ENCODE peak calls at places on chromosome 5, in eight cellular contexts. F is MM.1S; L is OCI-LY7; T is heart left ventricle; B is left ventricle myocardium inferior; M is tibial nerve; D is BJ; O is CD8-positive, alpha-beta T cell. X is an unnamed sample. For H3K36me3, the result is how much of the 10 kb centered on the place peaks cover.

GRCh38 chr5:45454114-45454513 is 242.1 kb downstream of the HCN1 start:
- DNase-seq in M (no peak), O (no peak), F (no peak), B (no peak), L (no peak), T (peak), D (no peak), X (no peak)

GRCh38 chr5:37428044-37428443 is 48.9 kb downstream of the WDR70 start:
- DNase-seq in B (no peak), F (no peak), D (no peak), M (no peak), T (no peak), L (no peak), O (no peak), X (no peak)

GRCh38 chr5:136364307-136364706 is 1.0 kb downstream of the TRPC7 start:
- DNase-seq in B (no peak), O (no peak), F (peak), L (peak), T (no peak), D (no peak), M (no peak), X (no peak)

GRCh38 chr5:141850183-141850768 is 27.9 kb downstream of the PCDH1 start:
- DNase-seq in M (no peak), T (peak), B (peak), F (no peak), O (peak), D (no peak), L (no peak), X (no peak)

GRCh38 chr5:90528704-90529233 is 615 bp downstream of the LYSMD3 start:
- DNase-seq in F (peak), O (peak), M (no peak), L (peak), T (no peak), D (no peak), B (no peak), X (peak)

GRCh38 chr5:9156282-9156681 is 389.6 kb downstream of the SEMA5A start:
- DNase-seq in B (no peak), D (no peak), M (no peak), O (no peak), F (no peak), L (peak), T (no peak), X (peak)

GRCh38 chr5:140423609-140424008 is 22.0 kb downstream of the ANKHD1 start:
- DNase-seq in F (no peak), M (no peak), B (no peak), T (no peak), L (no peak), O (no peak), D (no peak), X (no peak)

GRCh38 chr5:73822989-73823339 is 197.0 kb downstream of the ARHGEF28 start:
- DNase-seq in L (no peak), B (no peak), D (no peak), F (no peak), O (no peak), M (no peak), T (no peak), X (no peak)

GRCh38 chr5:142507528-142507927 is 178.4 kb downstream of the FGF1 start:
- DNase-seq in T (no peak), D (no peak), M (no peak), L (no peak), O (no peak), B (no peak), F (no peak), X (no peak)

GRCh38 chr5:149771216-149771973 is 41.3 kb downstream of the PPARGC1B start:
- DNase-seq in F (no peak), M (no peak), L (no peak), B (peak), O (no peak), D (no peak), T (no peak), X (no peak)

GRCh38 chr5:170302729-170303501 is 5.3 kb upstream of the LCP2 start:
- DNase-seq in M (no peak), B (peak), L (peak), D (no peak), O (peak), T (peak), F (peak), X (peak)

GRCh38 chr5:8458038-8458383 is 589.1 kb downstream of the MTRR start:
- DNase-seq in T (no peak), B (no peak), M (no peak), F (no peak), O (no peak), L (no peak), D (no peak), X (no peak)

GRCh38 chr5:34655354-34655991 is 655 bp upstream of the RAI14 start:
- DNase-seq in D (peak), L (no peak), M (peak), F (peak), T (peak), O (no peak), B (no peak), X (peak)

GRCh38 chr5:88536146-88536545 is 267.5 kb upstream of the TMEM161B start:
- DNase-seq in D (no peak), M (no peak), T (no peak), O (no peak), B (no peak), F (no peak), L (no peak), X (no peak)

GRCh38 chr5:43601454-43602260 is 1.3 kb upstream of the NNT start:
- DNase-seq in F (peak), L (peak), D (no peak), B (no peak), M (no peak), O (no peak), T (no peak), X (peak)

GRCh38 chr5:138054863-138055558 is 22.1 kb upstream of the FAM13B start:
- DNase-seq in T (no peak), O (no peak), F (no peak), D (no peak), M (no peak), L (no peak), B (no peak), X (no peak)

GRCh38 chr5:172910828-172911627 is 48.2 kb upstream of the RPL26L1 start:
- DNase-seq in L (peak), T (peak), F (no peak), B (peak), M (peak), D (no peak), O (no peak), X (peak)

GRCh38 chr5:93890657-93891056 is 149.3 kb upstream of the POU5F2 start:
- DNase-seq in B (no peak), T (no peak), O (no peak), F (no peak), L (no peak), M (no peak), D (no peak), X (no peak)

GRCh38 chr5:90386099-90386710 is 23.4 kb downstream of the CETN3 start:
- DNase-seq in O (no peak), L (peak), M (no peak), F (peak), B (no peak), D (peak), T (no peak), X (no peak)

GRCh38 chr5:87551807-87552377 is 139.2 kb upstream of the CCNH start:
- DNase-seq in B (no peak), M (no peak), D (no peak), L (no peak), T (no peak), O (no peak), F (no peak), X (no peak)

GRCh38 chr5:62790348-62790747 is 211.7 kb downstream of the LRRC70 start:
- DNase-seq in M (no peak), T (no peak), D (no peak), B (no peak), L (no peak), F (no peak), O (no peak), X (no peak)

GRCh38 chr5:177195307-177195952 is 61.9 kb downstream of the NSD1 start:
- DNase-seq in B (no peak), T (no peak), O (no peak), L (no peak), F (no peak), D (no peak), M (no peak), X (no peak)

GRCh38 chr5:170473642-170474041 is 30.2 kb upstream of the KCNIP1 start:
- DNase-seq in F (no peak), M (no peak), O (no peak), L (no peak), D (no peak), T (no peak), B (no peak), X (no peak)

GRCh38 chr5:9447691-9448090 is 98.2 kb downstream of the SEMA5A start:
- DNase-seq in B (no peak), T (no peak), F (no peak), L (no peak), M (no peak), D (no peak), O (no peak), X (peak)

GRCh38 chr5:61599370-61600140 is 267.5 kb downstream of the ZSWIM6 start:
- DNase-seq in M (no peak), B (no peak), D (peak), T (no peak), F (no peak), O (no peak), L (no peak), X (no peak)

GRCh38 chr5:159990506-159990905 is 18.4 kb upstream of the TTC1 start:
- DNase-seq in B (no peak), O (no peak), T (no peak), F (no peak), D (no peak), M (no peak), L (no peak), X (no peak)

GRCh38 chr5:140734354-140734753 is 34.1 kb downstream of the ZMAT2 start:
- DNase-seq in O (no peak), F (no peak), L (no peak), B (no peak), T (no peak), M (no peak), D (no peak), X (no peak)

GRCh38 chr5:149930754-149931574 is 13.6 kb downstream of the PDE6A start:
- DNase-seq in L (no peak), O (no peak), M (no peak), T (no peak), F (no peak), D (no peak), B (no peak), X (no peak)

GRCh38 chr5:175861337-175862130 is 9.8 kb upstream of the CPLX2 start:
- DNase-seq in T (no peak), B (no peak), M (no peak), L (no peak), F (no peak), D (no peak), O (no peak), X (no peak)

GRCh38 chr5:14143843-14144585 is 872 bp downstream of the TRIO start:
- DNase-seq in F (peak), O (no peak), B (peak), M (no peak), L (peak), T (peak), D (no peak), X (peak)

GRCh38 chr5:157511656-157512644 is 51.9 kb downstream of the NIPAL4 start:
- DNase-seq in B (peak), M (peak), F (no peak), L (no peak), T (peak), D (peak), O (no peak), X (no peak)

GRCh38 chr5:150645070-150645700 is 4.7 kb downstream of the SYNPO start:
- DNase-seq in M (peak), T (peak), O (no peak), L (no peak), B (peak), D (peak), F (no peak), X (no peak)

GRCh38 chr5:82169892-82170291 is 108.3 kb downstream of the RPS23 start:
- DNase-seq in B (no peak), T (no peak), O (no peak), M (no peak), L (no peak), D (no peak), F (no peak), X (no peak)

GRCh38 chr5:82176115-82176514 is 102.0 kb downstream of the RPS23 start:
- DNase-seq in L (no peak), M (no peak), T (no peak), F (no peak), D (no peak), B (no peak), O (no peak), X (no peak)

GRCh38 chr5:82178378-82178777 is 99.8 kb downstream of the RPS23 start:
- DNase-seq in T (no peak), M (no peak), L (no peak), O (no peak), D (no peak), B (no peak), F (no peak), X (no peak)

GRCh38 chr5:82174919-82175219 is 103.3 kb downstream of the RPS23 start:
- DNase-seq in L (no peak), D (no peak), B (no peak), O (no peak), M (no peak), F (no peak), T (no peak), X (no peak)

DNA sequence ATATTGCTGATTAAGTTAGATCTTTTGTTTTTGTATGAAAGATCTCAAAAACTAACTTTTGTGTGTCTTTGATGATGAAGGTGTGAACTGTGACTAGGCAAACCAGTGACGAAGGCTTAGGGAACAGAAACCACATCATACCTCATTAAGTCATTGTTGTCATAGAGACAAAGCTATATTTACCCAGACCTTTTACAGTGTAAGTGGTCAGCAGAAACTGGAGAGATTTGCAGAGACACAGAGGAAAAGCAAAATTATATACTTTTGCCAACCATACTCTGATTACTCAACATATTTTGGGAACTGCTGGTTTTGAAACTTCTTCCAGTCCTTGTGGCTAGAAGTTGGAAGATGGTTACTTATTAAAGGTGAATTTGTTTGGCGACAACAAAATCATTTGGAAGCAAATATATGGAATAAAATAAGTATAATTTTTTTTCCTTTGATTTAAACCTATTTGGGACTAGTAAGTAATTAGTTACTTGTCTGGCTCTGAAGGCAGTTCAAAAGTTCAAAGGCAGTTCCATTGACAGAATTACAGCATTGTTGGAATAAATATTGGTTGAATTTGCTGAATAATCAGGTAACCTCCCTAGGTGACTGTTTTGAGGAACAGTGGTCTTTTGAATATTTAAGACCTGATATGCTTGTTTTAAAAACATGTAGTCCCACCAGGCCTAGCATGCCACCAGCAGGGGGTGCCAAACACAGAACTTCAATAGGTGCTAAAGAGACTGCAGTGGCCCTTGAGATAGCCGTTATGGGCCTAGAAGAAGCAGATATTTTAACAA is 103.8 kb downstream of the RPS23 start:
- DNase-seq in T (peak), D (peak), L (peak), M (no peak), O (peak), F (peak), B (peak), X (peak)
- H3K4me3 ChIP-seq in T (no peak), D (no peak), L (peak), M (no peak), O (no peak), F (peak), B (no peak), X (peak)

GRCh38 chr5:133247881-133248642 is 196.2 kb downstream of the HSPA4 start:
- DNase-seq in B (no peak), M (no peak), T (no peak), O (no peak), L (no peak), D (no peak), F (no peak), X (no peak)
- TF ChIP-seq CTCF in B (peak), M (no peak), T (peak), O (no peak), L (no peak), D (peak), F (no peak), X (peak)

GRCh38 chr5:168549554-168549953 is 20.4 kb downstream of the FBLL1 start:
- DNase-seq in D (no peak), B (no peak), F (no peak), T (no peak), O (no peak), M (no peak), L (no peak), X (no peak)

GRCh38 chr5:168557389-168557788 is 21.8 kb downstream of the PANK3 start:
- DNase-seq in F (no peak), M (no peak), B (no peak), O (no peak), T (no peak), D (no peak), L (no peak), X (no peak)

GRCh38 chr5:168552146-168552545 is 23.0 kb downstream of the FBLL1 start:
- DNase-seq in T (peak), L (no peak), D (peak), B (no peak), M (no peak), O (no peak), F (no peak), X (no peak)

GRCh38 chr5:168553377-168554130 is 24.4 kb downstream of the FBLL1 start:
- DNase-seq in T (no peak), M (no peak), F (no peak), B (no peak), O (no peak), D (no peak), L (no peak), X (no peak)
- H3K36me3 ChIP-seq in T (under half), M (half or more), F (under half), B (under half), O (under half), D (under half), L (half or more), X (under half)

GRCh38 chr5:132495672-132496630 is 5.4 kb upstream of the IRF1 start:
- DNase-seq in T (peak), D (peak), F (peak), M (peak), L (peak), B (peak), O (peak), X (peak)
- H3K4me3 ChIP-seq in T (peak), D (peak), F (peak), M (peak), L (peak), B (peak), O (peak), X (peak)

GRCh38 chr5:4970171-4970570 is 170.0 kb upstream of the ADAMTS16 start:
- DNase-seq in D (no peak), T (no peak), L (no peak), O (no peak), M (no peak), B (no peak), F (no peak), X (no peak)
- TF ChIP-seq CTCF in D (no peak), T (no peak), L (no peak), O (no peak), M (no peak), B (no peak), F (no peak), X (no peak)

DNA sequence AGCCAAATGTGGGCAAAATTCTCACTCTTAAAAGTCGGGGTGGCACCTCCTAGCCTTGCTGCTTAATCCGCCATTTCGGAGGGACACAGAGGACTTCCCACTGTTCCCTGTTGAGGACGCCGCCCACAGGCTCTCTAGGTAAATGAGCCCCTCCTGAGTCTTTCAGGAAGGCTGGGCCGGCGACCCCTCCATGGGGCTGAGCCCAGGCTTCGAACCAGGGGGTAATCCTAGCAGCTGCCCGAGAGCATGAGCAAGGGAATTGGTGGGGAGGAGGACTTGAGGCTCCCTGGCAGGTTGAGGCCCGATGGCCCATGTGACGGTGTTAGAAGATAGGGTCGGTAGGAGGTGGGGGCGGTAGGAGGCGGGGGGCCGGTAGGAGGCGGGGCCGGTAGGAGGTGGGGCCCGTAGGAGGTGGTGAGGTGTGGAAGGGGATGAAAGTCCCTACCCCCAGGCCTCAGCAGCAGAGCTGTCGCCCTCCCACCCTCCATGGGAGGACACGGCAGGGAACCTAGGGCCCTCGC is 17.1 kb downstream of the SLC12A7 start:
- DNase-seq in F (no peak), O (no peak), M (no peak), D (no peak), B (no peak), L (no peak), T (no peak), X (no peak)
- H3K36me3 ChIP-seq in F (under half), O (under half), M (under half), D (under half), B (under half), L (under half), T (under half), X (under half)

GRCh38 chr5:58887721-58888409 is 305.0 kb downstream of the RAB3C start:
- DNase-seq in T (peak), O (no peak), L (no peak), F (no peak), M (peak), D (no peak), B (peak), X (no peak)

GRCh38 chr5:58893551-58893950 is 310.7 kb downstream of the RAB3C start:
- DNase-seq in T (no peak), D (no peak), M (no peak), B (no peak), O (no peak), L (no peak), F (no peak), X (no peak)

GRCh38 chr5:58890265-58890664 is 307.4 kb downstream of the RAB3C start:
- DNase-seq in L (no peak), D (no peak), F (no peak), T (no peak), M (no peak), B (peak), O (no peak), X (no peak)

GRCh38 chr5:58891971-58892343 is 309.1 kb downstream of the RAB3C start:
- DNase-seq in L (no peak), M (no peak), B (no peak), F (no peak), D (no peak), O (no peak), T (no peak), X (no peak)

DNA sequence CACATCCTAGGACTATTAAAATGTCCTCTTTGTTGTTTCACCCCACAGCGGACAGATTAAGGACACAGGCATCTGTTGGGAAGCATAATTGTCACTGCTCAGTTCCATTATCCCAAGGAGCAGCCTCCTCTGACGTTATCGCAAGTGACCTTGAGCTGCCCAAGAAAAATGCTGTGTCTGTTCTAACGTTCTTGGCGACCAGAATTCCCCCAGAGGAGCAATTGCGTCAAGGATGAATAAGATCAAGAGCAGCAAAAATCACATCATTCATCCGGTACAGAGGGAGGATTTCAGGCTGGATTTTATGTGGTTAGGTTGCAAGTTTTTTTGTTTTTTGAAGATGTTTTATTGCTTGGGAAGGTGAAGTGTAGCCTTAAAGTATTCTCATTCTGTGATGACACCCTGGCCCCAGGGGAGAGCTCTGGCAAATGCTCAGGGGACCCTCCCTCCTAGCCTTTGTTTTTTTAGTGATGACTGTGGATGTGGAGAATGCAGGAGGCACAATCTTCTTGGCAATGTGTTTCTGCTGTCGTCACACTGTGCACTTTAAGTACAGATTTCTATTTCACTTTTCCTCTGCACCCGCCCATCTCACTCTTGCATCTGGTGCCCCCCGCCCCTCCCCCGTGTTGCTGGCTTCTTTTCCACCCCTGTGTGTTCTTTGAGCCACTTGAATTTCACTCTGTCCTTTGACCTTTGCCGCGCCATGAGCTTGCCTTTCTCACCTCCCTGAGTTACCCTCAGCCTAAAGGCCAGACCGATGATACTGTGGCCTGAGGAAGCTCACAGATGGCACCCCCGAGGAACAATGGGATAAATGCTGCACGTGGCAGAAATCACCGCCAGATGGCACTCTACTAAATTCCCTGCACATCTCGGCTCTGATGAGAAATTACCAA is 308.4 kb downstream of the RAB3C start:
- DNase-seq in B (peak), L (peak), T (peak), F (peak), D (peak), M (peak), O (peak), X (no peak)
- H3K4me3 ChIP-seq in B (peak), L (no peak), T (no peak), F (no peak), D (peak), M (no peak), O (no peak), X (no peak)

X was measured in GM06990.